ENCODE peak calls at places on chromosome 4, in eight cellular contexts. Z, D, C, W, H, U, L and A are unnamed samples.

GRCh38 chr4:176125063-176125462 is 59.4 kb downstream of the WDR17 start:
- DNase-seq in Z (peak; percentile 4), D (no peak), C (no peak), W (no peak), H (no peak), U (no peak), L (no peak), A (no peak)

GRCh38 chr4:5460106-5460801 is 248.1 kb downstream of the EVC2 start:
- DNase-seq in Z (peak; percentile 54), D (no peak), C (peak; percentile 63), W (no peak), H (no peak), U (no peak), L (peak; percentile 44), A (peak; percentile 49)

GRCh38 chr4:99670409-99671073 is 12.9 kb upstream of the C4orf54 start:
- DNase-seq in Z (no peak), D (no peak), C (no peak), W (no peak), H (no peak), U (no peak), L (no peak), A (no peak)

GRCh38 chr4:106210021-106210420 is 106.0 kb downstream of the TBCK start:
- DNase-seq in Z (no peak), D (no peak), C (peak; percentile 36), W (no peak), H (no peak), U (no peak), L (no peak), A (no peak)

GRCh38 chr4:57023104-57023503 is 44.4 kb downstream of the POLR2B start:
- DNase-seq in Z (peak; percentile 88), D (no peak), C (no peak), W (no peak), H (no peak), U (no peak), L (no peak), A (no peak)

GRCh38 chr4:173524218-173525117 is 5.6 kb downstream of the HAND2 start:
- DNase-seq in Z (no peak), D (no peak), C (no peak), W (no peak), H (no peak), U (no peak), L (peak; percentile 5), A (no peak)

GRCh38 chr4:142098900-142099299 is 462.5 kb downstream of the IL15 start:
- DNase-seq in Z (no peak), D (no peak), C (no peak), W (no peak), H (no peak), U (no peak), L (no peak), A (no peak)

GRCh38 chr4:153502584-153502983 is 36.4 kb downstream of the TMEM131L start:
- DNase-seq in Z (no peak), D (no peak), C (no peak), W (no peak), H (no peak), U (no peak), L (no peak), A (no peak)

DNA sequence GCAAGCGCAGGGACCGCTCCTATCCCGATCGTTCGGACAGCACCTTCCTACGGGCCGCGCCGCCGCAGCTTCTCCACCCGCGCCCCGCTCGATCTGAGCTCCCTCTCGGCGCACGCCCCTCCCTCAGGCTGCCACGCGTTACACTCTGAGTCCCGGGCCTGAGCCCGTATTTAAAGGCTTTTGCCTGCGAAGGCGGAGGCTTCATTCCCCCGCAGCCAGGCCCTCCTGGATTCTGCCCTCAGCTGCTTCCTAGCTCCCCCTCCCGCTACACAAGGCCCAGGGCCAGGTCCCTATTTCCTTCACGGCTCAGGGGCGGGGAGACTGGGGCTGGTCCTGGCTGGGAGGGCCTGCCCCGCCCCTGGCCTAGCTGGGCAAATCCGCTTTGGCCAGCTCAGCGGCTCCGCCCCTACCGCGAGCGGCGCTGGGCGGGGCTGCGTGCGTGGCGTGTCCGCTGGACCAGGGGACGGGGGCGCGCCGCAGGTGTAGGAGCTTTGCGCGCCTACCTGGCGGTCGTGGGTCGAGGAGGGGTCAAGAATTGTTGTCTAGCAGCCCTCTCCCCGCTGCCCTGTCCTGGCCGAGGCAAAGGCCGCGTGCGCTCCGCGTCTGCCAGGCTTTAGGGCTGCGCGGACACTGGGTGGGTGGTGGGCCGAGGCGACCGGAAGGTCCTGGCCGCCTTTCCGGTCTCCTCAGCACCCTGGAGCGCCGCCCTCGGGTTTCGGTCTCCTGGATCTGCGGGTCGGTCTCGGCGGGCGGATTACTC is at the start of gene UGDH:
- DNase-seq in Z (peak; percentile 99), D (peak; percentile 98), C (peak; percentile 99), W (peak; percentile 79), H (peak; percentile 97), U (peak; percentile 99), L (peak; percentile 96), A (peak; percentile 90)
- TF ChIP-seq CTCF in Z (no peak), D (no peak), C (no peak), W (no peak), H (no peak), U (no peak), L (no peak), A (no peak)

DNA sequence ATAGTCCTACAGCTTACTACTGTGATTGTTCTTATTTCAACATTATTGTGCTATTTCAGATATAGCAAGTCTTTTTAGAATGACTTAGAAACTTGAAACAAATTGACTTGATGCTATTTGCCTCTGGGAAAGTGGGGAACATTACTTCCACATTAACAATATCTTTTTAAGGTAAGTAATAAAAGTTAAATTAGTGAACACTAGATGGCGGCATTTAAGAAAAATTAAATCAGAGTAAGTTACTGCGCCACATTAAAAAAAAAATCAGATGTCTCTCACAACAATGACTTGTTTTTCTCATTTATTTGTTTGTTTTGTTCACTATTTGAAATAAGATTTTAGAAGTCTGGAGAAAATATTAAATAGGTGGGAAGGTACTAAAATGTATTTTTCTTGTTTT is 1026.9 kb upstream of the SLIT2 start:
- DNase-seq in Z (peak; percentile 56), D (no peak), C (peak; percentile 38), W (no peak), H (no peak), U (no peak), L (no peak), A (no peak)
- TF ChIP-seq CTCF in Z (peak; percentile 37), D (no peak), C (peak; percentile 63), W (no peak), H (peak; percentile 75), U (no peak), L (peak; percentile 50), A (peak; percentile 71)

DNA sequence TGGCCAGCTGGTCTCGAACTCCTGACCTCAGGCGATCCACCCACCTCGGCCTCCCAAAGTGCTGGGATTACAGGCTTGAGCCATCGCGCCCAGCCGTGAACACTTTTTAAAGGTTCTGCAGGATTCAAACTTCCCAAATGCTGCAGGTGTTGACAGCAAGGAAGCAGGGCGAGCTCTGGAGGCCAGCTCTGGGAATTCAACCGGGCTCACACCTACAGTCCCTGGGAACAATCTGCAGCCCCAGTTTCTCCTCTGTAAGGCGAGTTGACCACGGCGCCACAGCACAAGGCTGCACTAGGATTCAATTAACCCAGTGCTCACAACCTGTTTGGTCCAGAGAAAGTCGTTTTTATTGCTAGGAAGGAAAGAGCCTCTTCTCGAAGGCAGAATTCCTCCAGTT is 1.6 kb downstream of the MTNR1A start:
- DNase-seq in Z (no peak), D (no peak), C (peak; percentile 33), W (no peak), H (no peak), U (no peak), L (no peak), A (no peak)
- TF ChIP-seq CTCF in Z (no peak), D (no peak), C (no peak), W (no peak), H (no peak), U (no peak), L (no peak), A (no peak)

DNA sequence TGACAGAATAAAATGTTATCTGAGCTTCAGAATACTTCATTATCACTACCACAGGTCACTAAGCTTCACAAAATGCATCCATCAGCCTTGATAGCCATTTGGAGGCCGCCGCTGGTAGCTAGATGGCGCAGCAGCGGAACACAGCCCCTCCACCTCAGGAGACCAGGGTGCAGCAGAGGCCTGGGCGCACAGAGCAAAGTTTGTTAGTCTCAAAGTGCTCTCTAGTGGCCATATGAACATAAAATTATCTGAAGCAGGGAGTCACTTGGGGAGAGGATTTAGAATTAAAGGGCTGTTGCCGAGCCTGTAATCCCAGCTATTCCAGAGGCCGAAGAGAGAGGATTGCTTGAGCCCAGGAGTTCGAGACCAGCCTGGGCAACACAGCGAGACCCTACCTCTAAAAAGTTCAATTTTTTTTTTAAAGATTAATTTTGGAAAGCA is 8.1 kb upstream of the DCTD start:
- DNase-seq in Z (peak; percentile 90), D (peak; percentile 25), C (peak; percentile 83), W (no peak), H (no peak), U (no peak), L (peak; percentile 44), A (peak; percentile 47)
- TF ChIP-seq CTCF in Z (peak; percentile 85), D (no peak), C (peak; percentile 71), W (no peak), H (peak; percentile 72), U (peak; percentile 21), L (peak; percentile 21), A (peak; percentile 71)

DNA sequence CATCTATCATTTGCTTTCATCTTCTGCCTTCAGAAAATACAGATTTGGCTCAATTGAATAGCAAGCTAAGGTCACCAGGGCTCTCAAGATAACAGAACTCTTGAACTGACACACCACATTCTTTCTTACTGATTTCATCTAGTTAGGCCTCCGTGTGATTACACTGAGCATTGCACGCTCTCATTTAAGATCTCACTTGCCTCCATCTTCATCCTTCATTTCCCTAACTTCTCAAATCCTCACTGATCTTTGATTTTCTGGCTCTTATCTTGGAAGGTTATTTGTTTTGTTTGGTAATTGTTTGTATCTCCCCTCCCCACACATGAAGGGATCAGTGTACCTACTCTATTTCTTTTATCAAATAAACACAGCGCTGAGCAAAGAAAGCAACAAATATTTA is 47.7 kb downstream of the MANBA start:
- DNase-seq in Z (peak; percentile 63), D (no peak), C (no peak), W (no peak), H (no peak), U (no peak), L (no peak), A (no peak)
- TF ChIP-seq CTCF in Z (no peak), D (no peak), C (no peak), W (no peak), H (no peak), U (no peak), L (no peak), A (no peak)

DNA sequence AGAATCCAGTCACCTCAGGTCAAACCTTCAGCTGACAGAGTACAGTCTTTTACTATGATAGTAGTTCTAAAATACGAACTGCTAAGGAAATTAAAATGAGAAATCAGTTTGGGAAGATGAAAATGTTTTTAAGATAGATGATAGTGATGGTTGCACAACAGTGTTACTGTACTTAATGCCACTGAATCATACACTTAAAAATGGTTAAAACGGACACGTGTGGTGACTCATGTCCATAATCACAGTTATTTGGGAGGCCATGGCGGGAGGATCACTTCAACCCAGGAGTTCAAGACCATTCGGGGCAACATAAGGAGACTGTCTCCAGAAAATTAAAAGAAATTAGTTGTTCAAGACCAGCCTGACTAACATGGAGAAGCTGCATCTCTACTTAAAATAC is 41.4 kb downstream of the ABHD18 start:
- DNase-seq in Z (peak; percentile 59), D (no peak), C (no peak), W (no peak), H (no peak), U (no peak), L (no peak), A (no peak)
- TF ChIP-seq CTCF in Z (no peak), D (no peak), C (no peak), W (no peak), H (no peak), U (no peak), L (no peak), A (no peak)